ENCODE peak calls at places on chromosomes 12 and 14, in eight cellular contexts. G is AG20443; C is activated naive CD4-positive, alpha-beta T cell; U is GM20000; R is upper lobe of left lung; E is HEK293T; M is amniotic stem cell; H is ELR. O is an unnamed sample.

GRCh38 chr12:109020750-109021380 is at the start of gene SVOP:
- DNase-seq in G (peak; percentile 93), C (no peak), H (peak; percentile 76), M (peak; percentile 32), R (peak; percentile 92), U (peak; percentile 28), E (peak; percentile 90), O (peak; percentile 73)

GRCh38 chr14:63848890-63849289 is 3.9 kb upstream of the SYNE2 start:
- DNase-seq in M (no peak), R (no peak), C (no peak), E (no peak), H (no peak), G (no peak), U (no peak), O (no peak)

GRCh38 chr14:56099081-56099797 is 19.0 kb upstream of the PELI2 start:
- DNase-seq in G (no peak), H (no peak), U (no peak), C (no peak), R (no peak), E (no peak), M (no peak), O (no peak)

GRCh38 chr12:93571854-93572711 is at the start of gene SOCS2:
- DNase-seq in U (peak; percentile 64), G (peak; percentile 63), E (peak; percentile 51), M (no peak), R (peak; percentile 92), H (peak; percentile 68), C (no peak), O (no peak)

GRCh38 chr12:12032771-12033588 is 37.8 kb upstream of the BCL2L14 start:
- DNase-seq in M (peak; percentile 66), H (peak; percentile 84), C (no peak), U (peak; percentile 52), E (peak; percentile 71), R (no peak), G (peak; percentile 82), O (peak; percentile 78)

GRCh38 chr12:54549774-54550451 is 512 bp downstream of the PDE1B start:
- DNase-seq in M (no peak), C (no peak), U (no peak), R (peak; percentile 64), G (peak; percentile 24), E (no peak), H (peak; percentile 11), O (no peak)

GRCh38 chr12:2198088-2198501 is 145.3 kb downstream of the CACNA1C start:
- DNase-seq in E (peak; percentile 13), G (peak; percentile 59), R (no peak), U (no peak), C (no peak), M (peak; percentile 35), H (peak; percentile 85), O (peak; percentile 57)

GRCh38 chr12:120990487-120991055 is 12.2 kb downstream of the HNF1A start:
- DNase-seq in U (no peak), M (no peak), C (no peak), H (no peak), E (no peak), R (no peak), G (no peak), O (no peak)

GRCh38 chr12:121318121-121318520 is 21.6 kb upstream of the CAMKK2 start:
- DNase-seq in E (no peak), C (no peak), U (no peak), M (no peak), H (no peak), R (no peak), G (no peak), O (no peak)

GRCh38 chr14:42911642-42912041 is 1305.0 kb downstream of the LRFN5 start:
- DNase-seq in E (no peak), H (peak; percentile 7), R (no peak), U (no peak), C (no peak), M (no peak), G (no peak), O (no peak)

GRCh38 chr12:123097521-123098084 is 53.3 kb downstream of the PITPNM2 start:
- DNase-seq in R (no peak), U (no peak), H (no peak), C (no peak), E (no peak), G (no peak), M (no peak), O (no peak)

GRCh38 chr12:76927170-76927784 is 48.5 kb upstream of the CSRP2 start:
- DNase-seq in M (no peak), R (no peak), G (peak; percentile 69), U (peak; percentile 33), H (peak; percentile 56), C (no peak), E (peak; percentile 60), O (peak; percentile 44)

GRCh38 chr14:96790211-96790610 is 7.0 kb upstream of the VRK1 start:
- DNase-seq in H (no peak), E (no peak), C (no peak), M (no peak), U (no peak), R (no peak), G (no peak), O (no peak)

GRCh38 chr12:122790393-122791075 is 16.2 kb downstream of the CCDC62 start:
- DNase-seq in E (no peak), H (peak; percentile 75), M (no peak), C (no peak), U (no peak), R (no peak), G (peak; percentile 63), O (peak; percentile 42)

GRCh38 chr14:73863209-73863608 is 11.6 kb downstream of the PTGR2 start:
- DNase-seq in G (no peak), R (no peak), H (no peak), E (no peak), U (no peak), M (no peak), C (no peak), O (no peak)